ENCODE peak calls at places on chromosomes 4 and X, in seven cellular contexts. L is AG04449; P is neural crest cell; B is CD4-positive, CD25-positive, alpha-beta regulatory T cell; G is right cardiac atrium; K is stimulated activated CD8-positive, alpha-beta memory T cell treated with anti-CD3 and anti-CD28 coated beads, Interleukin-4, amount 100 ng/mL, for 24 hours; W is amygdala. A is an unnamed sample.

GRCh38 chr4:106763044-106763443 is 273.1 kb downstream of the DKK2 start:
- DNase-seq in L (no peak), P (no peak), B (no peak), G (no peak), K (no peak), W (no peak), A (no peak)

GRCh38 chr4:118682928-118683327 is 2.3 kb upstream of the METTL14 start:
- DNase-seq in L (no peak), P (no peak), B (peak), G (no peak), K (no peak), W (no peak), A (peak)

GRCh38 chrX:17377795-17378194 is 2.8 kb downstream of the NHS start:
- DNase-seq in L (no peak), P (no peak), B (peak), G (no peak), K (no peak), W (no peak), A (peak)

GRCh38 chrX:50100188-50100587 is 100.6 kb downstream of the AKAP4 start:
- DNase-seq in L (no peak), P (no peak), B (peak), G (no peak), K (no peak), W (no peak), A (peak)

GRCh38 chr4:82561745-82562552 is at the start of gene TMEM150C:
- DNase-seq in L (no peak), P (peak), B (no peak), G (peak), K (no peak), W (no peak), A (no peak)

GRCh38 chr4:17492876-17493275 is 19.0 kb downstream of the QDPR start:
- DNase-seq in L (no peak), P (no peak), B (no peak), G (no peak), K (no peak), W (no peak), A (no peak)

GRCh38 chrX:54530358-54530900 is 410 bp downstream of the GNL3L start:
- DNase-seq in L (no peak), P (no peak), B (peak), G (no peak), K (no peak), W (no peak), A (no peak)

GRCh38 chr4:141711211-141711610 is 74.8 kb downstream of the IL15 start:
- DNase-seq in L (no peak), P (no peak), B (peak), G (peak), K (no peak), W (no peak), A (peak)

GRCh38 chr4:100876546-100876945 is 358.7 kb upstream of the EMCN start:
- DNase-seq in L (no peak), P (no peak), B (no peak), G (no peak), K (no peak), W (no peak), A (no peak)

GRCh38 chr4:1112174-1112820 is 1.1 kb downstream of the RNF212 start:
- DNase-seq in L (no peak), P (no peak), B (no peak), G (no peak), K (no peak), W (no peak), A (no peak)

GRCh38 chr4:122764808-122765189 is 32.3 kb downstream of the BBS12 start:
- DNase-seq in L (peak), P (no peak), B (no peak), G (no peak), K (no peak), W (no peak), A (no peak)

GRCh38 chr4:122010610-122011009 is 58.8 kb upstream of the TRPC3 start:
- DNase-seq in L (no peak), P (no peak), B (no peak), G (no peak), K (no peak), W (no peak), A (no peak)

GRCh38 chr4:76600447-76600846 is 165.4 kb downstream of the SHROOM3 start:
- DNase-seq in L (no peak), P (no peak), B (no peak), G (no peak), K (no peak), W (no peak), A (no peak)

GRCh38 chr4:42397635-42398447 is 553 bp downstream of the SHISA3 start:
- DNase-seq in L (no peak), P (peak), B (peak), G (peak), K (no peak), W (no peak), A (no peak)

GRCh38 chrX:1893758-1894294 is 279.0 kb downstream of the ASMT start:
- DNase-seq in L (no peak), P (no peak), B (no peak), G (no peak), K (no peak), W (no peak), A (no peak)

GRCh38 chr4:8688041-8688907 is 95.7 kb downstream of the CPZ start:
- DNase-seq in L (no peak), P (peak), B (no peak), G (no peak), K (no peak), W (no peak), A (no peak)